ENCODE peak calls at places on chromosomes 12 and 14, in eight cellular contexts. One of them, this sample, is unnamed.

GRCh38 chr14:77406718-77407117 is 16.6 kb downstream of the NOXRED1 start:
- DNase-seq in tibial nerve: no peak
- DNase-seq in heart right ventricle: no peak
- DNase-seq in right atrium auricular region: no peak
- DNase-seq in esophagus muscularis mucosa: no peak
- DNase-seq in CD4-positive, alpha-beta T cell: no peak
- DNase-seq in hepatocyte: peak
- DNase-seq in testis: no peak
- DNase-seq in this sample: peak

GRCh38 chr12:17950898-17951297 is 139.1 kb downstream of the RERGL start:
- DNase-seq in CD4-positive, alpha-beta T cell: no peak
- DNase-seq in hepatocyte: no peak
- DNase-seq in heart right ventricle: no peak
- DNase-seq in esophagus muscularis mucosa: no peak
- DNase-seq in right atrium auricular region: no peak
- DNase-seq in tibial nerve: no peak
- DNase-seq in testis: no peak
- DNase-seq in this sample: no peak

GRCh38 chr12:2638273-2639019 is 156.3 kb upstream of the FKBP4 start:
- DNase-seq in right atrium auricular region: no peak
- DNase-seq in esophagus muscularis mucosa: no peak
- DNase-seq in tibial nerve: no peak
- DNase-seq in testis: no peak
- DNase-seq in heart right ventricle: no peak
- DNase-seq in CD4-positive, alpha-beta T cell: no peak
- DNase-seq in hepatocyte: no peak
- DNase-seq in this sample: no peak

GRCh38 chr12:27542628-27543027 is 18.6 kb downstream of the PPFIBP1 start:
- DNase-seq in CD4-positive, alpha-beta T cell: no peak
- DNase-seq in esophagus muscularis mucosa: no peak
- DNase-seq in right atrium auricular region: no peak
- DNase-seq in testis: no peak
- DNase-seq in tibial nerve: no peak
- DNase-seq in hepatocyte: peak
- DNase-seq in heart right ventricle: no peak
- DNase-seq in this sample: peak

GRCh38 chr14:103740991-103741689 is 25.5 kb downstream of the ZFYVE21 start:
- DNase-seq in esophagus muscularis mucosa: no peak
- DNase-seq in CD4-positive, alpha-beta T cell: no peak
- DNase-seq in hepatocyte: no peak
- DNase-seq in testis: no peak
- DNase-seq in heart right ventricle: no peak
- DNase-seq in tibial nerve: no peak
- DNase-seq in right atrium auricular region: no peak
- DNase-seq in this sample: no peak

GRCh38 chr12:132444957-132445883 is 44.7 kb upstream of the FBRSL1 start:
- DNase-seq in right atrium auricular region: no peak
- DNase-seq in esophagus muscularis mucosa: no peak
- DNase-seq in CD4-positive, alpha-beta T cell: peak
- DNase-seq in testis: peak
- DNase-seq in tibial nerve: peak
- DNase-seq in hepatocyte: no peak
- DNase-seq in heart right ventricle: no peak
- DNase-seq in this sample: no peak

GRCh38 chr14:88791629-88792571 is 853 bp downstream of the EML5 start:
- DNase-seq in hepatocyte: peak
- DNase-seq in heart right ventricle: peak
- DNase-seq in testis: peak
- DNase-seq in CD4-positive, alpha-beta T cell: peak
- DNase-seq in right atrium auricular region: no peak
- DNase-seq in tibial nerve: no peak
- DNase-seq in esophagus muscularis mucosa: no peak
- DNase-seq in this sample: no peak

GRCh38 chr12:109111775-109112491 is 4.5 kb upstream of the ACACB start:
- DNase-seq in hepatocyte: peak
- DNase-seq in CD4-positive, alpha-beta T cell: peak
- DNase-seq in esophagus muscularis mucosa: no peak
- DNase-seq in testis: peak
- DNase-seq in right atrium auricular region: peak
- DNase-seq in tibial nerve: peak
- DNase-seq in heart right ventricle: peak
- DNase-seq in this sample: peak

GRCh38 chr12:106957617-106958016 is 1.9 kb downstream of the TMEM263 start:
- DNase-seq in heart right ventricle: no peak
- DNase-seq in hepatocyte: no peak
- DNase-seq in esophagus muscularis mucosa: no peak
- DNase-seq in right atrium auricular region: no peak
- DNase-seq in CD4-positive, alpha-beta T cell: no peak
- DNase-seq in tibial nerve: no peak
- DNase-seq in testis: no peak
- DNase-seq in this sample: no peak

GRCh38 chr12:107635139-107635538 is 50.5 kb upstream of the PWP1 start:
- DNase-seq in tibial nerve: no peak
- DNase-seq in testis: no peak
- DNase-seq in right atrium auricular region: no peak
- DNase-seq in hepatocyte: no peak
- DNase-seq in esophagus muscularis mucosa: no peak
- DNase-seq in heart right ventricle: no peak
- DNase-seq in CD4-positive, alpha-beta T cell: no peak
- DNase-seq in this sample: peak

GRCh38 chr12:62717636-62718035 is 217.3 kb downstream of the PPM1H start:
- DNase-seq in tibial nerve: no peak
- DNase-seq in esophagus muscularis mucosa: no peak
- DNase-seq in hepatocyte: no peak
- DNase-seq in heart right ventricle: no peak
- DNase-seq in CD4-positive, alpha-beta T cell: no peak
- DNase-seq in testis: no peak
- DNase-seq in right atrium auricular region: no peak
- DNase-seq in this sample: no peak

GRCh38 chr14:61965030-61965745 is 203.0 kb downstream of the SNAPC1 start:
- DNase-seq in right atrium auricular region: no peak
- DNase-seq in testis: no peak
- DNase-seq in CD4-positive, alpha-beta T cell: no peak
- DNase-seq in tibial nerve: no peak
- DNase-seq in esophagus muscularis mucosa: no peak
- DNase-seq in heart right ventricle: no peak
- DNase-seq in hepatocyte: peak
- DNase-seq in this sample: peak

GRCh38 chr12:117037296-117038022 is 61.8 kb downstream of the TESC start:
- DNase-seq in testis: no peak
- DNase-seq in hepatocyte: peak
- DNase-seq in tibial nerve: no peak
- DNase-seq in right atrium auricular region: no peak
- DNase-seq in esophagus muscularis mucosa: no peak
- DNase-seq in heart right ventricle: no peak
- DNase-seq in CD4-positive, alpha-beta T cell: no peak
- DNase-seq in this sample: no peak

GRCh38 chr12:122121341-122122192 is 43.0 kb downstream of the MLXIP start:
- DNase-seq in heart right ventricle: no peak
- DNase-seq in tibial nerve: no peak
- DNase-seq in CD4-positive, alpha-beta T cell: no peak
- DNase-seq in hepatocyte: no peak
- DNase-seq in esophagus muscularis mucosa: no peak
- DNase-seq in testis: no peak
- DNase-seq in right atrium auricular region: no peak
- DNase-seq in this sample: no peak

GRCh38 chr12:131735863-131736806 is 25.2 kb downstream of the SFSWAP start:
- DNase-seq in testis: no peak
- DNase-seq in tibial nerve: no peak
- DNase-seq in right atrium auricular region: no peak
- DNase-seq in heart right ventricle: no peak
- DNase-seq in hepatocyte: no peak
- DNase-seq in esophagus muscularis mucosa: no peak
- DNase-seq in CD4-positive, alpha-beta T cell: no peak
- DNase-seq in this sample: no peak

DNA sequence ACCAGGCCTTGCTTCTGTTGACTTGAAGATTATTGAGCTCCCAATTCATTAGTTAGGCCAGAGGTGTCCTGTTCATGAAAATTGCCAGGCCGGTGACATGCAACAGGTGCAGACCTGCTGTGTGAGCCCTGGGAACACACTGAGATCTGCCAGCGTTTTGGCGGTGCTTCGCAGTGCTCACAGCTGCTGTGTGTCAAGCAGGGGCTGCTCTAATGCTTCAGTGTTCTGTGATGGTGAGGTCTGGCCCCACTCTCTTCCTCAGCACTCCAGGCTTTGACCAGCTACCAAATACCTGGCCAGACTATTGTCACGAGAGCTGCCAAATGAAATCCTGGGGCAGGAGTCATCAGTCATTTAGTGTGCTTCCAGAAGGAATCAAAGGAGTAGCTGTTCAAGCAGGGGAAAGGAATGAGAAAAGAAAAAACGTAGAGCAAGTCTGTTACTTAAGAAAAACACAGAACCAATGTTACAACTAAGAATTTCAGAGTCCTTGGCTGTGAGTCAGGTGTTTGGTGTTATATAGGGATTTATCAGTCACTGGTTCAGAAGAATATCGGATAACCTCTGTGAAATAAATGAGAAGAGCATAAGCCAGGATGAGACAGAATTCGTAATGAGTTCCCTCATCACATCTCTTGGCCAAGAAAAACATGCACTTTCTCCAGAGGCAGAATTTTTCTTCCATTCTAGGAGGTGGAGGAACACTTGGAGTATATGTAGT is 150.8 kb downstream of the FBXL14 start:
- DNase-seq in testis: no peak
- DNase-seq in CD4-positive, alpha-beta T cell: no peak
- DNase-seq in heart right ventricle: no peak
- DNase-seq in hepatocyte: no peak
- DNase-seq in esophagus muscularis mucosa: no peak
- DNase-seq in right atrium auricular region: no peak
- DNase-seq in tibial nerve: no peak
- DNase-seq in this sample: peak
- H3K27ac ChIP-seq in testis: no peak
- H3K27ac ChIP-seq in CD4-positive, alpha-beta T cell: no peak
- H3K27ac ChIP-seq in heart right ventricle: peak
- H3K27ac ChIP-seq in hepatocyte: peak
- H3K27ac ChIP-seq in esophagus muscularis mucosa: peak
- H3K27ac ChIP-seq in right atrium auricular region: peak
- H3K27ac ChIP-seq in tibial nerve: peak
- H3K27ac ChIP-seq in this sample: peak

GRCh38 chr12:47160296-47161244 is 80.8 kb upstream of the AMIGO2 start:
- DNase-seq in testis: no peak
- DNase-seq in esophagus muscularis mucosa: no peak
- DNase-seq in tibial nerve: no peak
- DNase-seq in right atrium auricular region: no peak
- DNase-seq in heart right ventricle: no peak
- DNase-seq in hepatocyte: no peak
- DNase-seq in CD4-positive, alpha-beta T cell: no peak
- DNase-seq in this sample: no peak

GRCh38 chr12:47165934-47166333 is 86.2 kb upstream of the AMIGO2 start:
- DNase-seq in right atrium auricular region: no peak
- DNase-seq in heart right ventricle: no peak
- DNase-seq in esophagus muscularis mucosa: no peak
- DNase-seq in testis: peak
- DNase-seq in hepatocyte: no peak
- DNase-seq in tibial nerve: no peak
- DNase-seq in CD4-positive, alpha-beta T cell: no peak
- DNase-seq in this sample: no peak

GRCh38 chr12:47166365-47166764 is 86.6 kb upstream of the AMIGO2 start:
- DNase-seq in right atrium auricular region: no peak
- DNase-seq in testis: no peak
- DNase-seq in CD4-positive, alpha-beta T cell: no peak
- DNase-seq in tibial nerve: no peak
- DNase-seq in esophagus muscularis mucosa: no peak
- DNase-seq in hepatocyte: no peak
- DNase-seq in heart right ventricle: no peak
- DNase-seq in this sample: no peak

GRCh38 chr12:47164116-47164515 is 84.4 kb upstream of the AMIGO2 start:
- DNase-seq in esophagus muscularis mucosa: no peak
- DNase-seq in CD4-positive, alpha-beta T cell: no peak
- DNase-seq in testis: no peak
- DNase-seq in right atrium auricular region: no peak
- DNase-seq in hepatocyte: no peak
- DNase-seq in tibial nerve: no peak
- DNase-seq in heart right ventricle: no peak
- DNase-seq in this sample: no peak

GRCh38 chr12:47164730-47165439 is 85.1 kb upstream of the AMIGO2 start:
- DNase-seq in tibial nerve: no peak
- DNase-seq in esophagus muscularis mucosa: no peak
- DNase-seq in hepatocyte: no peak
- DNase-seq in right atrium auricular region: no peak
- DNase-seq in heart right ventricle: no peak
- DNase-seq in testis: no peak
- DNase-seq in CD4-positive, alpha-beta T cell: no peak
- DNase-seq in this sample: peak
- TF ChIP-seq CTCF in tibial nerve: no peak
- TF ChIP-seq CTCF in esophagus muscularis mucosa: no peak
- TF ChIP-seq CTCF in hepatocyte: peak
- TF ChIP-seq CTCF in right atrium auricular region: no peak
- TF ChIP-seq CTCF in heart right ventricle: no peak
- TF ChIP-seq CTCF in testis: no peak
- TF ChIP-seq CTCF in CD4-positive, alpha-beta T cell: no peak
- TF ChIP-seq CTCF in this sample: no peak

DNA sequence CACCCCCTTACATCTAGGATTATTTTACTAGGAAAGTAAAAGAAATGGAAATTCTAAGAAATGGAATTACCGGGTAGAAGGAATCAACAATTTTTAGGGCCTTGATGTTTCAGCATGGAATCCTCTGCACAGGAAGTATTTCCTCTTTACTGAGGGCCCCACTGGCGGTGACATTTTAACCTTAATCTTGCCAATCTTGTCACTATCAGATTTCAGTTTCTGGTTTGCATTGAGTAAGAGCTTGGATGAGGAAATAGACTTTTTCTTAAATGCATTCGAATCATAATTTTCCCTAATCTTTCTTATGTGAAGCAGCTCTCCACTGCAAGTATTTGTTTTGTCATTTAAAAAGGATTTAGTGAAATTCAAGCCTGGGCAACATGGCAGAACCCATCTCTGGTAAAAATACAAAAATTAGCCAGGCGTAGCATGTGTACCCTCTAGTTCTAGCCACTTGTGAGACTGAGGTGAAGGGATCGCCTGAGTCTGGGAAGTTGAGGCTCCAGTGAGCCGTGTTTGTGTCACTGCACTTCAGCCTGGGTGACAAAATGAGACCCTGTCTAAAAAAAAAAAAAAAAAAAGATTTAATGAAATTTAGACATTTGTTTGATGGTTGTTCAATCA is 40.7 kb downstream of the TPCN1 start:
- DNase-seq in heart right ventricle: no peak
- DNase-seq in CD4-positive, alpha-beta T cell: no peak
- DNase-seq in right atrium auricular region: no peak
- DNase-seq in tibial nerve: no peak
- DNase-seq in testis: no peak
- DNase-seq in hepatocyte: no peak
- DNase-seq in esophagus muscularis mucosa: no peak
- DNase-seq in this sample: no peak
- H3K27ac ChIP-seq in heart right ventricle: peak
- H3K27ac ChIP-seq in CD4-positive, alpha-beta T cell: peak
- H3K27ac ChIP-seq in right atrium auricular region: peak
- H3K27ac ChIP-seq in tibial nerve: peak
- H3K27ac ChIP-seq in testis: no peak
- H3K27ac ChIP-seq in hepatocyte: no peak
- H3K27ac ChIP-seq in esophagus muscularis mucosa: peak
- H3K27ac ChIP-seq in this sample: no peak

DNA sequence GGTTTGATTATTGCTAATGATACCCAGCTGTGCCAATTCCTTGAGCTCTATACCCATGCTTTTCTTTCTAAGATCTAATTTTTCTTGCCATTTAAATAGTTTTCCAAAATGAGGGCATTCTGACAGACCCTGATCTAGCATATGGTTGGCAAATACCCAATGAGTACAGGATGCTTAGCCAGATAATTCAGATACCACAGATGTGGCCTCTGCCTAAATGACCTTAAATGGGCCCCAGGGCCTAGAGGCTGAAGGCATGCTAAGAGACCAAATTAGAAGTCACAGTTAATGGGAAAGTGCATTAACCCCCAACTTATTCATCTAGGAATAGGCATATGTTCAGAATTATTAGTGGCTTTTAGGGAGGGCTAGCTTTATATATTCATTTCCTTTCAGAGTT is 122.3 kb upstream of the CNOT2 start:
- DNase-seq in right atrium auricular region: no peak
- DNase-seq in testis: no peak
- DNase-seq in hepatocyte: no peak
- DNase-seq in heart right ventricle: no peak
- DNase-seq in esophagus muscularis mucosa: no peak
- DNase-seq in CD4-positive, alpha-beta T cell: no peak
- DNase-seq in tibial nerve: no peak
- DNase-seq in this sample: no peak
- TF ChIP-seq CTCF in right atrium auricular region: no peak
- TF ChIP-seq CTCF in testis: no peak
- TF ChIP-seq CTCF in hepatocyte: no peak
- TF ChIP-seq CTCF in heart right ventricle: no peak
- TF ChIP-seq CTCF in esophagus muscularis mucosa: no peak
- TF ChIP-seq CTCF in CD4-positive, alpha-beta T cell: no peak
- TF ChIP-seq CTCF in tibial nerve: no peak
- TF ChIP-seq CTCF in this sample: no peak